ENCODE peak calls at places on chromosomes 13 and 19, in five cellular contexts. V is effector memory CD4-positive, alpha-beta T cell; P is lower leg skin; T is LNCaP clone FGC; G is fibroblast of the aortic adventitia. Z is an unnamed sample.

GRCh38 chr19:21604351-21604926 is 99.0 kb downstream of the ZNF429 start:
- DNase-seq in T (peak), P (no peak), G (peak), V (no peak), Z (peak)

GRCh38 chr13:47903836-47904235 is 97.2 kb downstream of the SUCLA2 start:
- DNase-seq in T (no peak), V (no peak), G (peak), P (no peak), Z (no peak)

GRCh38 chr13:112236539-112237197 is 139.5 kb upstream of the SPACA7 start:
- DNase-seq in G (no peak), V (no peak), P (no peak), T (no peak), Z (no peak)

GRCh38 chr19:17180997-17181702 is 34.0 kb upstream of the USE1 start:
- DNase-seq in V (no peak), P (no peak), G (no peak), T (no peak), Z (no peak)

GRCh38 chr13:30806784-30807183 is 71.4 kb downstream of the ALOX5AP start:
- DNase-seq in G (peak), V (no peak), P (no peak), T (no peak), Z (no peak)

GRCh38 chr19:36436531-36436930 is 18.1 kb upstream of the ZFP82 start:
- DNase-seq in P (no peak), T (no peak), G (no peak), V (no peak), Z (no peak)

GRCh38 chr19:12603714-12604113 is 6.9 kb downstream of the ZNF490 start:
- DNase-seq in G (no peak), V (no peak), P (no peak), T (no peak), Z (peak)

GRCh38 chr13:99467764-99468163 is 33.5 kb upstream of the TM9SF2 start:
- DNase-seq in P (no peak), G (peak), T (no peak), V (no peak), Z (no peak)

GRCh38 chr19:33394006-33394722 is 20.7 kb downstream of the CEBPG start:
- DNase-seq in V (no peak), T (no peak), G (peak), P (peak), Z (no peak)

GRCh38 chr13:74145249-74145970 is 11.2 kb upstream of the KLF12 start:
- DNase-seq in T (no peak), G (peak), V (no peak), P (no peak), Z (no peak)

GRCh38 chr13:27201661-27202060 is 30.1 kb upstream of the USP12 start:
- DNase-seq in P (no peak), T (no peak), G (no peak), V (no peak), Z (no peak)

GRCh38 chr13:48975926-48976676 is 389 bp downstream of the FNDC3A start:
- DNase-seq in V (peak), P (peak), T (no peak), G (peak), Z (peak)

GRCh38 chr13:83508905-83509304 is 373.4 kb downstream of the SLITRK1 start:
- DNase-seq in G (peak), P (no peak), T (no peak), V (no peak), Z (no peak)

GRCh38 chr13:43268632-43269031 is 245.2 kb downstream of the DNAJC15 start:
- DNase-seq in G (peak), V (no peak), P (no peak), T (no peak), Z (no peak)

GRCh38 chr19:2282062-2282861 is at the start of gene PEAK3:
- DNase-seq in V (no peak), P (peak), G (no peak), T (no peak), Z (no peak)

GRCh38 chr13:23620613-23621315 is 50.6 kb downstream of the TNFRSF19 start:
- DNase-seq in V (no peak), T (no peak), P (no peak), G (no peak), Z (no peak)

GRCh38 chr13:41660426-41660825 is 203.1 kb downstream of the RGCC start:
- DNase-seq in T (no peak), G (no peak), V (no peak), P (no peak), Z (no peak)
- H3K4me3 ChIP-seq in T (no peak), G (no peak), V (no peak), P (no peak), Z (no peak)

DNA sequence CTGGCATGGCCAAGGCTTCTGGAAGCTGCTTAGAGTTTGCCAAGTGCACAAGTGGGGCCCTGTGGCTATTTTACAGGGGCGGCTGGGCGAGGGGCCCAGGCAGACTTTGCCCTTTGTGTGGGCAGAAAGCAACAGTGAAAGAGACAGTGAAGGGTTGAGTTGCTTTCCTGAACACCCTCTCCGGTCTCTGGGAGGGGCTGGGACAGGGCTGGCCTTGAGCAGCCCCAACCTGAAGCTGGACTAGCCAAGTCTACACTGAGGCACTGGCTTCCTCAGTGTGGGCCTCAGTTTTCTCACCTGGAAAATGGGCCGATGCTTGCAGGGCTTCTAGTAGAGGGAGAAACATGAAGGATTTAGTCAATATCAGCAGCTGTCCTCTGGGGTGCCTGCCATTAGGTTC is 2.4 kb upstream of the HOMER3 start:
- DNase-seq in V (no peak), P (no peak), G (no peak), T (no peak), Z (no peak)
- H3K4me3 ChIP-seq in V (no peak), P (no peak), G (no peak), T (no peak), Z (no peak)

DNA sequence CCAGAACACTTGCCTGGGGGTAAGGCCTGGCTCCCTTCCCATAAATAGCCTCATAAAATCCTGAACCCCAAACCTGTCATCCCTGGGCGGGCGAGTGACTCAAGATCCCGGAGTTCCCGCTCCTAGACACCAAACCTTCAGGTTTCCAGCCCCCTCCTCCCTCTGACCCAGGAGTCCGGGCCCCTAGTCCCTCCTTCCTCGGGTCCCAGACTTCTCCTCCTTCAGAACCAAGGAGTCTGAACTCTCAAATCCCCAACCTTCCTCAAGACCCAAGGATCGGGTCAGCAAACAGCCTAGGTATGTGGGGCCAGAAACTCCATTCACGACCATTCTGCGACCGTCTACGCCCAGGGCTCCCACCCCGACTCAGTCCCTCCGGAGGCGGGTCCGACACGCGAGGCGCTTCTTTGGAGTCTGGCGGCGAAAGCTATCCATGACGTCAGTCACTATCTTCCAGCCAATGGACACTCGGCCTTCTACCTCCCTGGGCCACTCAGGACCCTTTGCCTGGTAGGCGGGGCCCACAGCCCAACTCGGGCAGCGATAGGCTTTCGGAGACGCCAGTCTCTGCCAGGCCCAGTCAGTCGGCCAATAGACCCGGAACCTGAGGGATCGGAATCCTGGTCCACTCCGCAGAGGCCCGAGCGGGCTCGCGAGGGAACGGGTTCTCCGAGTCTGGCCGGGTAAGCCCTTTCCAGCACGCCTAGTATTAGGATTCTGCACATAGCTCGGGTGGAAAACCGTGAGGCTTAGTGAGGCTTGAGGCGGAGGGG is 6.6 kb upstream of the CNFN start:
- DNase-seq in T (peak), V (peak), P (peak), G (peak), Z (no peak)
- H3K4me3 ChIP-seq in T (peak), V (peak), P (peak), G (peak), Z (no peak)

GRCh38 chr19:37635076-37636056 is 19.9 kb downstream of the ZFP30 start:
- DNase-seq in G (no peak), T (no peak), P (no peak), V (no peak), Z (no peak)
- H3K4me3 ChIP-seq in G (no peak), T (no peak), P (no peak), V (no peak), Z (no peak)

DNA sequence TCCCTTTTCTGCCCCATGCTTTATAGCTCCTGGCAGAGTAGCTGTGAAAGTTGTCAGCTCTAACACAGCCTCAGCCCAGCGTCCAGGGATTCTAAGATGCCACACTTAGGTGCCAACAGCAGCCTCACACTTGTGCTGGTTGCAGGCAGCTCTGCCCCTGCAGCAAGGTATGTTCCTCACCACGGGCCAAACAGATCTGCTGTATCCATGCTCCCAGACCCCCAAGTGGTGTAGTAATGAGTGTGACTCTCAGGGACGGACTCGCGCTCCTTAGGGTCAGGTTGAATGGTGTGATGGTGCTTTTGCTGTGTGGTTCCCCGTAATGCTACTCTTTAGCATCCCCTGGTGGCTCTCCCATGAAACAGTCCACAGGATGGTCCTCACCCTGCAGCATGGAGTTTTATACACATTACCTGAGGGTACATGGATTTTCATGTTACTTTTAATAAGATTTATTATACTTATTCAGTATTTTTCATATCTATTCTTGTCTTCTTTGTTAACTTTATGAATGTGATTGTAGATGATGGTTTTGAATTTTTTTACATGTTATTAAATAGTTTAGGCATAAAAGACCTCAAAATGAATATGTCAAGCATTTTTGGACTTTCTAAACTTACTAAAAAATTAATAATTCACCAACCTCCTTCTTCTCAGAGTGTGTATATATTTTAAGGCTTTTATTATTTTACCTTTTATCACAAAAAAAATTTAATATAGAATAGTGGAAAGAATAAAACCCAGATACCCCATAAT is 232.5 kb downstream of the SLC7A1 start:
- DNase-seq in V (peak), P (no peak), G (peak), T (peak), Z (peak)
- H3K4me3 ChIP-seq in V (no peak), P (no peak), G (no peak), T (no peak), Z (no peak)

GRCh38 chr13:97944396-97945029 is 9.0 kb upstream of the IPO5 start:
- DNase-seq in G (peak), V (no peak), T (no peak), P (no peak), Z (no peak)
- H3K4me3 ChIP-seq in G (no peak), V (no peak), T (no peak), P (no peak), Z (no peak)

DNA sequence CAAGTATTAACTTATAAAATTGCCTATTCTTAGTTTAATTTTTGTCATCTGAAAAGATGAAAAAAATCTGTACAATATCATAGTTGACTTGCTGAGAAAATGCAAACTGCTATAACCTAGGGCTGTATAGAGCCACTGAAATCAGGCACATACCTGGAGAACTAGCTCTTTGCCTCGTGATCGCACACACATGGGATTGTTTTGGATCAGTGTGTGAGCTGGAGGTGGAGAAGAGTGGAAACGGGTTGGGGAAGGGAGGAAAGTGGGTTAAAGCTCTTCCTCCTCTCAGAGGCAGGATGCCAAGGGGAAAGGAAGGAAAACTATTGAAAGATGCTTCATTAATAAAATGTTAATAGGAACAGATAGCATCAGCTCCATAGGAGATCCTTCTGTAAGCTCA is 2.7 kb downstream of the MTUS2 start:
- DNase-seq in P (no peak), V (no peak), T (peak), G (no peak), Z (no peak)
- H3K4me3 ChIP-seq in P (no peak), V (no peak), T (no peak), G (no peak), Z (no peak)

GRCh38 chr19:4375620-4376228 is 24.6 kb downstream of the SH3GL1 start:
- DNase-seq in T (no peak), G (peak), V (no peak), P (no peak), Z (no peak)
- H3K4me3 ChIP-seq in T (no peak), G (no peak), V (no peak), P (no peak), Z (no peak)

GRCh38 chr19:5954293-5954692 is 23.6 kb downstream of the RANBP3 start:
- DNase-seq in P (no peak), G (no peak), V (no peak), T (no peak), Z (no peak)
- H3K4me3 ChIP-seq in P (no peak), G (peak), V (no peak), T (no peak), Z (no peak)

GRCh38 chr13:25187596-25187995 is 15.5 kb upstream of the AMER2 start:
- DNase-seq in T (no peak), G (no peak), V (no peak), P (no peak), Z (no peak)

GRCh38 chr13:25190256-25190655 is 18.2 kb upstream of the AMER2 start:
- DNase-seq in P (no peak), T (no peak), V (no peak), G (no peak), Z (no peak)

GRCh38 chr13:25180795-25181537 is 8.9 kb upstream of the AMER2 start:
- DNase-seq in T (no peak), G (no peak), V (no peak), P (no peak), Z (no peak)

GRCh38 chr13:25181597-25181996 is 9.5 kb upstream of the AMER2 start:
- DNase-seq in P (no peak), V (no peak), T (no peak), G (no peak), Z (no peak)

GRCh38 chr13:25186187-25186586 is 14.1 kb upstream of the AMER2 start:
- DNase-seq in V (no peak), T (no peak), P (no peak), G (no peak), Z (no peak)
- H3K4me3 ChIP-seq in V (no peak), T (no peak), P (no peak), G (no peak), Z (no peak)